ENCODE peak calls at places on chromosome 19, in five cellular contexts. One of them, this sample, is unnamed. For H3K4me1, the result is how much of the 10 kb centered on the place peaks cover.

GRCh38 chr19:18389095-18389735 is 3.3 kb downstream of the GDF15 start:
- DNase-seq in effector memory CD4-positive, alpha-beta T cell: no peak
- DNase-seq in MM.1S: no peak
- DNase-seq in GM23338: no peak
- DNase-seq in uterus: no peak
- DNase-seq in this sample: no peak

GRCh38 chr19:35211545-35212230 is 16.9 kb downstream of the FAM187B start:
- DNase-seq in effector memory CD4-positive, alpha-beta T cell: peak
- DNase-seq in MM.1S: peak
- DNase-seq in GM23338: no peak
- DNase-seq in uterus: peak
- DNase-seq in this sample: peak

GRCh38 chr19:12985049-12985776 is 10.1 kb upstream of the NFIX start:
- DNase-seq in effector memory CD4-positive, alpha-beta T cell: no peak
- DNase-seq in MM.1S: peak
- DNase-seq in GM23338: no peak
- DNase-seq in uterus: no peak
- DNase-seq in this sample: no peak

GRCh38 chr19:36449059-36449670 is 30.7 kb upstream of the ZFP82 start:
- DNase-seq in effector memory CD4-positive, alpha-beta T cell: no peak
- DNase-seq in MM.1S: no peak
- DNase-seq in GM23338: peak
- DNase-seq in uterus: no peak
- DNase-seq in this sample: no peak

GRCh38 chr19:55251296-55252081 is 7.3 kb downstream of the PPP6R1 start:
- DNase-seq in effector memory CD4-positive, alpha-beta T cell: peak
- DNase-seq in MM.1S: no peak
- DNase-seq in GM23338: no peak
- DNase-seq in uterus: no peak
- DNase-seq in this sample: peak

GRCh38 chr19:40519352-40520322 is 52.8 kb downstream of the SPTBN4 start:
- DNase-seq in effector memory CD4-positive, alpha-beta T cell: no peak
- DNase-seq in MM.1S: peak
- DNase-seq in GM23338: peak
- DNase-seq in uterus: no peak
- DNase-seq in this sample: no peak

GRCh38 chr19:18419699-18420460 is 682 bp downstream of the SSBP4 start:
- DNase-seq in effector memory CD4-positive, alpha-beta T cell: no peak
- DNase-seq in MM.1S: no peak
- DNase-seq in GM23338: peak
- DNase-seq in uterus: no peak
- DNase-seq in this sample: no peak

GRCh38 chr19:57171551-57172081 is 4.3 kb upstream of the DUXA start:
- DNase-seq in effector memory CD4-positive, alpha-beta T cell: peak
- DNase-seq in MM.1S: no peak
- DNase-seq in GM23338: peak
- DNase-seq in uterus: peak
- DNase-seq in this sample: peak

GRCh38 chr19:6516659-6517291 is 14.1 kb upstream of the TNFSF9 start:
- DNase-seq in effector memory CD4-positive, alpha-beta T cell: peak
- DNase-seq in MM.1S: peak
- DNase-seq in GM23338: peak
- DNase-seq in uterus: peak
- DNase-seq in this sample: peak

GRCh38 chr19:12789904-12790619 is 1.2 kb upstream of the JUNB start:
- DNase-seq in effector memory CD4-positive, alpha-beta T cell: peak
- DNase-seq in MM.1S: peak
- DNase-seq in GM23338: peak
- DNase-seq in uterus: peak
- DNase-seq in this sample: peak

GRCh38 chr19:4140237-4140711 is 13.2 kb upstream of the CREB3L3 start:
- DNase-seq in effector memory CD4-positive, alpha-beta T cell: no peak
- DNase-seq in MM.1S: peak
- DNase-seq in GM23338: peak
- DNase-seq in uterus: no peak
- DNase-seq in this sample: peak

GRCh38 chr19:3656073-3656746 is 29.6 kb upstream of the CACTIN start:
- DNase-seq in effector memory CD4-positive, alpha-beta T cell: no peak
- DNase-seq in MM.1S: no peak
- DNase-seq in GM23338: no peak
- DNase-seq in uterus: no peak
- DNase-seq in this sample: no peak

GRCh38 chr19:16587031-16588023 is 15.1 kb upstream of the SLC35E1 start:
- DNase-seq in effector memory CD4-positive, alpha-beta T cell: peak
- DNase-seq in MM.1S: peak
- DNase-seq in GM23338: peak
- DNase-seq in uterus: no peak
- DNase-seq in this sample: peak

GRCh38 chr19:33242911-33243310 is 17.3 kb upstream of the SLC7A10 start:
- DNase-seq in effector memory CD4-positive, alpha-beta T cell: no peak
- DNase-seq in MM.1S: no peak
- DNase-seq in GM23338: no peak
- DNase-seq in uterus: no peak
- DNase-seq in this sample: no peak

GRCh38 chr19:37217533-37217854 is 520 bp upstream of the ZNF383 start:
- DNase-seq in effector memory CD4-positive, alpha-beta T cell: no peak
- DNase-seq in MM.1S: no peak
- DNase-seq in GM23338: no peak
- DNase-seq in uterus: no peak
- DNase-seq in this sample: no peak

GRCh38 chr19:7918615-7919421 is 1.3 kb upstream of the SNAPC2 start:
- DNase-seq in effector memory CD4-positive, alpha-beta T cell: no peak
- DNase-seq in MM.1S: no peak
- DNase-seq in GM23338: no peak
- DNase-seq in uterus: no peak
- DNase-seq in this sample: no peak

GRCh38 chr19:2488405-2488941 is 12.5 kb downstream of the GADD45B start:
- DNase-seq in effector memory CD4-positive, alpha-beta T cell: no peak
- DNase-seq in MM.1S: no peak
- DNase-seq in GM23338: no peak
- DNase-seq in uterus: no peak
- DNase-seq in this sample: no peak

GRCh38 chr19:28934626-28935025 is 278.3 kb downstream of the UQCRFS1 start:
- DNase-seq in effector memory CD4-positive, alpha-beta T cell: no peak
- DNase-seq in MM.1S: no peak
- DNase-seq in GM23338: no peak
- DNase-seq in uterus: no peak
- DNase-seq in this sample: no peak

GRCh38 chr19:38869836-38870607 is 8.1 kb downstream of the RINL start:
- DNase-seq in effector memory CD4-positive, alpha-beta T cell: peak
- DNase-seq in MM.1S: peak
- DNase-seq in GM23338: peak
- DNase-seq in uterus: peak
- DNase-seq in this sample: peak

DNA sequence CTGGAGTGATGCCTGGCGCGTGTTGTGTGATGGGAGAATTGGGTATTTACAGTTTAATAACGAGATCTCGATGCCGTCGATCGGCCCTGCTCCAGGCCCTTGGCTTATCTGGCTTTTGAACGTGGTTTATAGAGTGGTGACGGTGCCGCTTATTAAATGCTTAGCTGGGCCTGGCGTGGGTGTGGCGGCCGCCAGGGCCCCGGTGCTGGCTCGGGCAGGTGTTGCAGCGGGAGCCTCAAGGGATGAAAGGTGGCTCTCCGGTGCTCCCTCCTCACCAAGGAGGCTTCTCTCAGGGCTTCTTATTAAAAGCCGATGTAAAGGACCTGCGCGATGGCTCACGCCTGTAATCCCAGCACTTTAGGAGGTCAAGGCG is 173.8 kb downstream of the KDM4B start:
- DNase-seq in effector memory CD4-positive, alpha-beta T cell: no peak
- DNase-seq in MM.1S: no peak
- DNase-seq in GM23338: no peak
- DNase-seq in uterus: no peak
- DNase-seq in this sample: no peak
- H3K4me1 ChIP-seq in effector memory CD4-positive, alpha-beta T cell: under half
- H3K4me1 ChIP-seq in MM.1S: under half
- H3K4me1 ChIP-seq in GM23338: under half
- H3K4me1 ChIP-seq in uterus: under half
- H3K4me1 ChIP-seq in this sample: under half

DNA sequence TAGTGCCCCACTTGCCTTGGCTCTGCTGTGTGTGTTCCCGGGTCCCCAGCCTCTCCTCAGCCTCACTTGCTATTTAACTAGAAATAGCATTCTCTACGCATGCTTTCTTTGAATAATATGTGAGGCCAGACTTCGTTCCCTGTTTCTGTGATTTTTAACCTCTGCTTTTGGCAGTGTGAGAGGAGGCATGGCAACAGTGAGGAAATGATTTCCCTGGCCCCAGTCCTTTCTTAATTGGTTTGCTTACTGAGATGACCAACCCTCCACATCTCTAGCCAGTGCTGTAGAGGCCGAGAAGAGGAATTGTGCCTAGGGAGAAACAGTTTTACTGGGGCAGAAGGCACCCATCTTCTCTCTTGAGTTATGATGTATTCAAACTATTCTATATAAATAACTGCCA is 74.0 kb upstream of the NPAS1 start:
- DNase-seq in effector memory CD4-positive, alpha-beta T cell: no peak
- DNase-seq in MM.1S: no peak
- DNase-seq in GM23338: no peak
- DNase-seq in uterus: no peak
- DNase-seq in this sample: no peak
- H3K4me1 ChIP-seq in effector memory CD4-positive, alpha-beta T cell: under half
- H3K4me1 ChIP-seq in MM.1S: under half
- H3K4me1 ChIP-seq in GM23338: under half
- H3K4me1 ChIP-seq in uterus: under half
- H3K4me1 ChIP-seq in this sample: under half

GRCh38 chr19:41868989-41869300 is 8.1 kb upstream of the CD79A start:
- DNase-seq in effector memory CD4-positive, alpha-beta T cell: no peak
- DNase-seq in MM.1S: no peak
- DNase-seq in GM23338: no peak
- DNase-seq in uterus: no peak
- DNase-seq in this sample: no peak
- H3K4me1 ChIP-seq in effector memory CD4-positive, alpha-beta T cell: half or more
- H3K4me1 ChIP-seq in MM.1S: half or more
- H3K4me1 ChIP-seq in GM23338: under half
- H3K4me1 ChIP-seq in uterus: under half
- H3K4me1 ChIP-seq in this sample: half or more

GRCh38 chr19:45094707-45095106 is 1.7 kb downstream of the PPP1R37 start:
- DNase-seq in effector memory CD4-positive, alpha-beta T cell: no peak
- DNase-seq in MM.1S: no peak
- DNase-seq in GM23338: no peak
- DNase-seq in uterus: no peak
- DNase-seq in this sample: no peak
- H3K4me1 ChIP-seq in effector memory CD4-positive, alpha-beta T cell: under half
- H3K4me1 ChIP-seq in MM.1S: under half
- H3K4me1 ChIP-seq in GM23338: under half
- H3K4me1 ChIP-seq in uterus: under half
- H3K4me1 ChIP-seq in this sample: under half

This sample was measured in CD4-positive, CD25-positive, alpha-beta regulatory T cell.